ENCODE peak calls at places on chromosomes 6 and 20, in eight cellular contexts. One of them, this sample, is unnamed.

GRCh38 chr20:59074456-59074855 is 31.9 kb upstream of the PRELID3B start:
- DNase-seq in GM23248: no peak
- DNase-seq in H9: no peak
- DNase-seq in mesendoderm: no peak
- DNase-seq in thoracic aorta: no peak
- DNase-seq in naive thymus-derived CD4-positive, alpha-beta T cell: no peak
- DNase-seq in mammary epithelial cell: peak; percentile 68
- DNase-seq in right lobe of liver: no peak
- DNase-seq in this sample: peak; percentile 26

GRCh38 chr6:51213806-51214205 is 395.1 kb downstream of the TFAP2B start:
- DNase-seq in mammary epithelial cell: no peak
- DNase-seq in naive thymus-derived CD4-positive, alpha-beta T cell: no peak
- DNase-seq in GM23248: no peak
- DNase-seq in mesendoderm: peak; percentile 37
- DNase-seq in H9: peak; percentile 37
- DNase-seq in right lobe of liver: no peak
- DNase-seq in thoracic aorta: no peak
- DNase-seq in this sample: no peak

GRCh38 chr6:149480502-149481280 is 4.1 kb downstream of the ZC3H12D start:
- DNase-seq in mesendoderm: no peak
- DNase-seq in naive thymus-derived CD4-positive, alpha-beta T cell: no peak
- DNase-seq in H9: no peak
- DNase-seq in mammary epithelial cell: no peak
- DNase-seq in right lobe of liver: no peak
- DNase-seq in thoracic aorta: no peak
- DNase-seq in GM23248: no peak
- DNase-seq in this sample: no peak

GRCh38 chr6:17964633-17965032 is 22.8 kb downstream of the KIF13A start:
- DNase-seq in GM23248: no peak
- DNase-seq in H9: no peak
- DNase-seq in right lobe of liver: no peak
- DNase-seq in thoracic aorta: no peak
- DNase-seq in mammary epithelial cell: no peak
- DNase-seq in mesendoderm: no peak
- DNase-seq in naive thymus-derived CD4-positive, alpha-beta T cell: no peak
- DNase-seq in this sample: no peak

GRCh38 chr6:130447374-130447773 is 81.6 kb downstream of the TMEM200A start:
- DNase-seq in right lobe of liver: no peak
- DNase-seq in H9: no peak
- DNase-seq in mammary epithelial cell: peak; percentile 47
- DNase-seq in mesendoderm: no peak
- DNase-seq in thoracic aorta: no peak
- DNase-seq in GM23248: peak; percentile 53
- DNase-seq in naive thymus-derived CD4-positive, alpha-beta T cell: no peak
- DNase-seq in this sample: peak; percentile 48

GRCh38 chr6:99822741-99823512 is 171.1 kb downstream of the MCHR2 start:
- DNase-seq in thoracic aorta: no peak
- DNase-seq in naive thymus-derived CD4-positive, alpha-beta T cell: no peak
- DNase-seq in H9: no peak
- DNase-seq in GM23248: peak; percentile 84
- DNase-seq in right lobe of liver: no peak
- DNase-seq in mammary epithelial cell: peak; percentile 69
- DNase-seq in mesendoderm: peak; percentile 59
- DNase-seq in this sample: peak; percentile 59

GRCh38 chr20:14673164-14673563 is 335.8 kb upstream of the FLRT3 start:
- DNase-seq in right lobe of liver: no peak
- DNase-seq in H9: no peak
- DNase-seq in mammary epithelial cell: no peak
- DNase-seq in GM23248: no peak
- DNase-seq in naive thymus-derived CD4-positive, alpha-beta T cell: no peak
- DNase-seq in thoracic aorta: no peak
- DNase-seq in mesendoderm: peak; percentile 34
- DNase-seq in this sample: no peak

GRCh38 chr6:3518356-3518841 is 61.5 kb upstream of the SLC22A23 start:
- DNase-seq in right lobe of liver: no peak
- DNase-seq in naive thymus-derived CD4-positive, alpha-beta T cell: no peak
- DNase-seq in GM23248: peak; percentile 97
- DNase-seq in H9: peak; percentile 43
- DNase-seq in mesendoderm: peak; percentile 65
- DNase-seq in mammary epithelial cell: peak; percentile 94
- DNase-seq in thoracic aorta: no peak
- DNase-seq in this sample: peak; percentile 93

GRCh38 chr6:16322666-16323312 is 84.4 kb downstream of the GMPR start:
- DNase-seq in thoracic aorta: peak; percentile 49
- DNase-seq in GM23248: peak; percentile 79
- DNase-seq in naive thymus-derived CD4-positive, alpha-beta T cell: peak; percentile 40
- DNase-seq in H9: peak; percentile 59
- DNase-seq in right lobe of liver: no peak
- DNase-seq in mammary epithelial cell: no peak
- DNase-seq in mesendoderm: peak; percentile 87
- DNase-seq in this sample: peak; percentile 88

GRCh38 chr20:11076434-11076833 is 402.6 kb upstream of the JAG1 start:
- DNase-seq in mammary epithelial cell: no peak
- DNase-seq in H9: no peak
- DNase-seq in naive thymus-derived CD4-positive, alpha-beta T cell: no peak
- DNase-seq in mesendoderm: no peak
- DNase-seq in right lobe of liver: no peak
- DNase-seq in GM23248: no peak
- DNase-seq in thoracic aorta: no peak
- DNase-seq in this sample: no peak

GRCh38 chr6:136547336-136547735 is 2.9 kb downstream of the MAP7 start:
- DNase-seq in thoracic aorta: no peak
- DNase-seq in H9: no peak
- DNase-seq in GM23248: peak; percentile 81
- DNase-seq in mammary epithelial cell: peak; percentile 35
- DNase-seq in mesendoderm: peak; percentile 67
- DNase-seq in right lobe of liver: no peak
- DNase-seq in naive thymus-derived CD4-positive, alpha-beta T cell: no peak
- DNase-seq in this sample: no peak

GRCh38 chr20:58294497-58295455 is 14.7 kb upstream of the RAB22A start:
- DNase-seq in mammary epithelial cell: peak; percentile 45
- DNase-seq in right lobe of liver: no peak
- DNase-seq in H9: no peak
- DNase-seq in mesendoderm: peak; percentile 21
- DNase-seq in thoracic aorta: no peak
- DNase-seq in naive thymus-derived CD4-positive, alpha-beta T cell: no peak
- DNase-seq in GM23248: no peak
- DNase-seq in this sample: peak; percentile 40

GRCh38 chr6:144150673-144151009 is 324 bp downstream of the STX11 start:
- DNase-seq in right lobe of liver: peak; percentile 61
- DNase-seq in mesendoderm: peak; percentile 63
- DNase-seq in mammary epithelial cell: peak; percentile 14
- DNase-seq in H9: peak; percentile 48
- DNase-seq in thoracic aorta: no peak
- DNase-seq in GM23248: peak; percentile 56
- DNase-seq in naive thymus-derived CD4-positive, alpha-beta T cell: no peak
- DNase-seq in this sample: no peak

GRCh38 chr6:166156942-166157341 is 10.7 kb downstream of the TBXT start:
- DNase-seq in GM23248: peak; percentile 26
- DNase-seq in H9: no peak
- DNase-seq in mesendoderm: no peak
- DNase-seq in mammary epithelial cell: no peak
- DNase-seq in thoracic aorta: no peak
- DNase-seq in naive thymus-derived CD4-positive, alpha-beta T cell: no peak
- DNase-seq in right lobe of liver: no peak
- DNase-seq in this sample: no peak

GRCh38 chr20:25408170-25408547 is 686 bp downstream of the GINS1 start:
- DNase-seq in H9: no peak
- DNase-seq in naive thymus-derived CD4-positive, alpha-beta T cell: no peak
- DNase-seq in thoracic aorta: no peak
- DNase-seq in mammary epithelial cell: no peak
- DNase-seq in mesendoderm: no peak
- DNase-seq in right lobe of liver: no peak
- DNase-seq in GM23248: no peak
- DNase-seq in this sample: no peak

GRCh38 chr6:37916675-37917074 is 97.1 kb downstream of the ZFAND3 start:
- DNase-seq in mesendoderm: no peak
- DNase-seq in thoracic aorta: no peak
- DNase-seq in H9: no peak
- DNase-seq in GM23248: no peak
- DNase-seq in naive thymus-derived CD4-positive, alpha-beta T cell: no peak
- DNase-seq in mammary epithelial cell: peak; percentile 66
- DNase-seq in right lobe of liver: no peak
- DNase-seq in this sample: peak; percentile 61

GRCh38 chr6:79377047-79377446 is 142.6 kb upstream of the HMGN3 start:
- DNase-seq in thoracic aorta: no peak
- DNase-seq in right lobe of liver: no peak
- DNase-seq in mesendoderm: no peak
- DNase-seq in mammary epithelial cell: peak; percentile 3
- DNase-seq in H9: no peak
- DNase-seq in GM23248: peak; percentile 52
- DNase-seq in naive thymus-derived CD4-positive, alpha-beta T cell: no peak
- DNase-seq in this sample: no peak

GRCh38 chr6:12383448-12383847 is 93.3 kb downstream of the EDN1 start:
- DNase-seq in mesendoderm: no peak
- DNase-seq in naive thymus-derived CD4-positive, alpha-beta T cell: no peak
- DNase-seq in right lobe of liver: no peak
- DNase-seq in GM23248: no peak
- DNase-seq in mammary epithelial cell: no peak
- DNase-seq in thoracic aorta: no peak
- DNase-seq in H9: no peak
- DNase-seq in this sample: no peak

GRCh38 chr6:111559193-111560097 is 46.2 kb downstream of the TRAF3IP2 start:
- DNase-seq in mesendoderm: no peak
- DNase-seq in H9: no peak
- DNase-seq in GM23248: peak; percentile 51
- DNase-seq in thoracic aorta: no peak
- DNase-seq in right lobe of liver: no peak
- DNase-seq in naive thymus-derived CD4-positive, alpha-beta T cell: no peak
- DNase-seq in mammary epithelial cell: no peak
- DNase-seq in this sample: no peak

GRCh38 chr20:3454821-3455220 is 16.0 kb upstream of the ATRN start:
- DNase-seq in GM23248: no peak
- DNase-seq in right lobe of liver: no peak
- DNase-seq in mesendoderm: no peak
- DNase-seq in thoracic aorta: no peak
- DNase-seq in H9: no peak
- DNase-seq in mammary epithelial cell: no peak
- DNase-seq in naive thymus-derived CD4-positive, alpha-beta T cell: no peak
- DNase-seq in this sample: no peak

GRCh38 chr20:46117704-46118467 is at the start of gene CD40:
- DNase-seq in mesendoderm: peak; percentile 95
- DNase-seq in H9: peak; percentile 95
- DNase-seq in thoracic aorta: peak; percentile 55
- DNase-seq in right lobe of liver: peak; percentile 89
- DNase-seq in mammary epithelial cell: no peak
- DNase-seq in naive thymus-derived CD4-positive, alpha-beta T cell: peak; percentile 63
- DNase-seq in GM23248: peak; percentile 82
- DNase-seq in this sample: no peak

GRCh38 chr6:122696853-122697252 is 82.7 kb upstream of the FABP7 start:
- DNase-seq in mesendoderm: peak; percentile 16
- DNase-seq in right lobe of liver: no peak
- DNase-seq in thoracic aorta: no peak
- DNase-seq in mammary epithelial cell: peak; percentile 98
- DNase-seq in H9: no peak
- DNase-seq in naive thymus-derived CD4-positive, alpha-beta T cell: no peak
- DNase-seq in GM23248: peak; percentile 18
- DNase-seq in this sample: peak; percentile 94
- H3K27ac ChIP-seq in mesendoderm: no peak overlapping the region
- H3K27ac ChIP-seq in right lobe of liver: no peak overlapping the region
- H3K27ac ChIP-seq in thoracic aorta: no peak overlapping the region
- H3K27ac ChIP-seq in mammary epithelial cell: peak overlapping the region; percentile 77
- H3K27ac ChIP-seq in H9: no peak overlapping the region
- H3K27ac ChIP-seq in naive thymus-derived CD4-positive, alpha-beta T cell: no peak overlapping the region
- H3K27ac ChIP-seq in GM23248: no peak overlapping the region
- H3K27ac ChIP-seq in this sample: peak overlapping the region; percentile 99

DNA sequence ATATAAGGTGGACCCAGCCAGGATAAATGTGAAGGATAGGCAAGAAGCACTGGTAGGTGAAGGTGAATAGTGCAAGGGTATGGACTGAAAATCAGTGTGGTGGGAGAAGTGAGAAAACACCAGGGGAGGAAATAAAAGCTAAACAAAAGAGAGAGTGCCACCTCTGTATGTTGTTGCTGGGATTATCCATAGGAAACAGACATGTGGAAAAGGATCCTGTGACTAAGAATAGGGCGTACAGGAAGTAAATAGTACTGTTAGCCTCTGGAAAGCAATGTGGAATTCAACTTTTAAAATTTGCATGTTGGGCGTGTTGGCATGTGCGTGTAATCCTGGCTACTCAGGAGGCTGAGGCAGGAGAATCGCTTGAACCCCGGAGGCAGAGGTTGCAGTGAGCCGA is 661.7 kb downstream of the KIF16B start:
- DNase-seq in thoracic aorta: no peak
- DNase-seq in mesendoderm: no peak
- DNase-seq in GM23248: no peak
- DNase-seq in H9: no peak
- DNase-seq in naive thymus-derived CD4-positive, alpha-beta T cell: no peak
- DNase-seq in mammary epithelial cell: no peak
- DNase-seq in right lobe of liver: no peak
- DNase-seq in this sample: no peak
- H3K27ac ChIP-seq in thoracic aorta: no peak overlapping the region
- H3K27ac ChIP-seq in mesendoderm: no peak overlapping the region
- H3K27ac ChIP-seq in GM23248: no peak overlapping the region
- H3K27ac ChIP-seq in H9: no peak overlapping the region
- H3K27ac ChIP-seq in naive thymus-derived CD4-positive, alpha-beta T cell: no peak overlapping the region
- H3K27ac ChIP-seq in mammary epithelial cell: no peak overlapping the region
- H3K27ac ChIP-seq in right lobe of liver: no peak overlapping the region
- H3K27ac ChIP-seq in this sample: no peak overlapping the region

GRCh38 chr6:105177521-105177920 is 2.3 kb downstream of the POPDC3 start:
- DNase-seq in thoracic aorta: no peak
- DNase-seq in H9: no peak
- DNase-seq in right lobe of liver: no peak
- DNase-seq in mammary epithelial cell: no peak
- DNase-seq in GM23248: no peak
- DNase-seq in mesendoderm: no peak
- DNase-seq in naive thymus-derived CD4-positive, alpha-beta T cell: no peak
- DNase-seq in this sample: no peak
- H3K27ac ChIP-seq in thoracic aorta: no peak overlapping the region
- H3K27ac ChIP-seq in H9: no peak overlapping the region
- H3K27ac ChIP-seq in right lobe of liver: no peak overlapping the region
- H3K27ac ChIP-seq in mammary epithelial cell: peak overlapping the region; percentile 87
- H3K27ac ChIP-seq in GM23248: peak overlapping the region; percentile 97
- H3K27ac ChIP-seq in mesendoderm: no peak overlapping the region
- H3K27ac ChIP-seq in naive thymus-derived CD4-positive, alpha-beta T cell: no peak overlapping the region
- H3K27ac ChIP-seq in this sample: peak overlapping the region; percentile 14

GRCh38 chr6:56541736-56542366 is 100.8 kb downstream of the DST start:
- DNase-seq in H9: no peak
- DNase-seq in thoracic aorta: no peak
- DNase-seq in right lobe of liver: no peak
- DNase-seq in mesendoderm: no peak
- DNase-seq in naive thymus-derived CD4-positive, alpha-beta T cell: no peak
- DNase-seq in mammary epithelial cell: no peak
- DNase-seq in GM23248: no peak
- DNase-seq in this sample: no peak

GRCh38 chr6:56539503-56540105 is 103.1 kb downstream of the DST start:
- DNase-seq in H9: no peak
- DNase-seq in naive thymus-derived CD4-positive, alpha-beta T cell: no peak
- DNase-seq in right lobe of liver: no peak
- DNase-seq in mesendoderm: no peak
- DNase-seq in GM23248: no peak
- DNase-seq in thoracic aorta: no peak
- DNase-seq in mammary epithelial cell: no peak
- DNase-seq in this sample: no peak

GRCh38 chr6:56540232-56540631 is 102.5 kb downstream of the DST start:
- DNase-seq in mesendoderm: no peak
- DNase-seq in H9: no peak
- DNase-seq in naive thymus-derived CD4-positive, alpha-beta T cell: no peak
- DNase-seq in mammary epithelial cell: no peak
- DNase-seq in thoracic aorta: no peak
- DNase-seq in GM23248: no peak
- DNase-seq in right lobe of liver: no peak
- DNase-seq in this sample: no peak

GRCh38 chr6:56540950-56541600 is 101.6 kb downstream of the DST start:
- DNase-seq in mesendoderm: no peak
- DNase-seq in right lobe of liver: no peak
- DNase-seq in thoracic aorta: no peak
- DNase-seq in H9: no peak
- DNase-seq in GM23248: peak; percentile 57
- DNase-seq in mammary epithelial cell: no peak
- DNase-seq in naive thymus-derived CD4-positive, alpha-beta T cell: no peak
- DNase-seq in this sample: no peak

GRCh38 chr6:56542367-56543331 is 100.0 kb downstream of the DST start:
- DNase-seq in naive thymus-derived CD4-positive, alpha-beta T cell: peak; percentile 32
- DNase-seq in mammary epithelial cell: peak; percentile 99
- DNase-seq in thoracic aorta: peak; percentile 87
- DNase-seq in GM23248: peak; percentile 99
- DNase-seq in mesendoderm: peak; percentile 99
- DNase-seq in right lobe of liver: peak; percentile 95
- DNase-seq in H9: peak; percentile 96
- DNase-seq in this sample: peak; percentile 93
- H3K27ac ChIP-seq in naive thymus-derived CD4-positive, alpha-beta T cell: peak overlapping the region; percentile 38
- H3K27ac ChIP-seq in mammary epithelial cell: peak overlapping the region; percentile 96
- H3K27ac ChIP-seq in thoracic aorta: peak overlapping the region; percentile 91
- H3K27ac ChIP-seq in GM23248: peak overlapping the region; percentile 81
- H3K27ac ChIP-seq in mesendoderm: peak overlapping the region; percentile 98
- H3K27ac ChIP-seq in right lobe of liver: peak overlapping the region; percentile 95
- H3K27ac ChIP-seq in H9: peak overlapping the region; percentile 79
- H3K27ac ChIP-seq in this sample: peak overlapping the region; percentile 94